ENCODE peak calls at places on chromosomes 5 and 9, in nine cellular contexts. F is right atrium auricular region, W is neuronal stem cell, P is NCI-H2081, M is fibroblast of gingiva, N is left colon, Y is posterior cingulate gyrus, D is HTR-8/SVneo, U is right lobe of liver. H is an unnamed sample.

GRCh38 chr9:116737137-116737546 is 50.0 kb downstream of the TRIM32 start:
- DNase-seq in F (peak), W (peak), P (peak), M (peak), N (peak), Y (peak), D (peak), U (peak), H (peak)

GRCh38 chr5:11110128-11110527 is 349.1 kb upstream of the DAP start:
- DNase-seq in F (no peak), W (no peak), P (no peak), M (no peak), N (no peak), Y (no peak), D (no peak), U (no peak), H (no peak)

GRCh38 chr5:106397700-106398099 is 1273.0 kb downstream of the EFNA5 start:
- DNase-seq in F (no peak), W (no peak), P (no peak), M (peak), N (no peak), Y (no peak), D (peak), U (no peak), H (no peak)

GRCh38 chr9:135674977-135675376 is 11.9 kb downstream of the LCN9 start:
- DNase-seq in F (no peak), W (no peak), P (no peak), M (no peak), N (no peak), Y (no peak), D (no peak), U (no peak), H (no peak)

GRCh38 chr9:127293767-127294166 is 29.2 kb downstream of the GARNL3 start:
- DNase-seq in F (no peak), W (no peak), P (no peak), M (no peak), N (no peak), Y (no peak), D (no peak), U (no peak), H (no peak)

GRCh38 chr5:8993031-8993430 is 552.8 kb downstream of the SEMA5A start:
- DNase-seq in F (no peak), W (no peak), P (no peak), M (no peak), N (no peak), Y (no peak), D (no peak), U (no peak), H (no peak)

GRCh38 chr5:115457985-115458384 is 86.6 kb downstream of the FEM1C start:
- DNase-seq in F (no peak), W (no peak), P (no peak), M (no peak), N (peak), Y (no peak), D (no peak), U (no peak), H (peak)

GRCh38 chr9:37503736-37504135 is 18.0 kb downstream of the POLR1E start:
- DNase-seq in F (no peak), W (no peak), P (no peak), M (no peak), N (no peak), Y (no peak), D (no peak), U (no peak), H (no peak)

GRCh38 chr9:110742741-110743371 is 74.3 kb downstream of the MUSK start:
- DNase-seq in F (no peak), W (peak), P (no peak), M (peak), N (no peak), Y (no peak), D (peak), U (no peak), H (no peak)

GRCh38 chr9:21153688-21154608 is 12.3 kb upstream of the IFNW1 start:
- DNase-seq in F (no peak), W (peak), P (peak), M (no peak), N (no peak), Y (peak), D (peak), U (no peak), H (no peak)

GRCh38 chr9:128818839-128819715 is 777 bp downstream of the ENDOG start:
- DNase-seq in F (no peak), W (no peak), P (no peak), M (no peak), N (no peak), Y (peak), D (no peak), U (peak), H (peak)

H was measured in gastrocnemius medialis.